ENCODE peak calls at places on chromosomes 3 and 15, in eight cellular contexts. K is LNCaP clone FGC, I is fibroblast of lung, R is AG09309, B is A549, S is tibial nerve, W is AG04450, G is GM10248. L is an unnamed sample.

GRCh38 chr15:40696228-40696627 is 1.3 kb downstream of the RAD51 start:
- DNase-seq in K (no peak), I (no peak), R (no peak), B (no peak), S (no peak), W (no peak), G (no peak), L (no peak)

GRCh38 chr15:58010983-58011382 is 54.5 kb downstream of the ALDH1A2 start:
- DNase-seq in K (no peak), I (peak; percentile 68), R (no peak), B (no peak), S (no peak), W (no peak), G (no peak), L (no peak)

GRCh38 chr3:107611775-107612469 is 89.2 kb downstream of the BBX start:
- DNase-seq in K (no peak), I (no peak), R (no peak), B (no peak), S (no peak), W (no peak), G (no peak), L (no peak)

GRCh38 chr3:197487911-197488391 is 67.8 kb downstream of the BDH1 start:
- DNase-seq in K (no peak), I (peak; percentile 82), R (peak; percentile 83), B (peak; percentile 79), S (peak; percentile 57), W (no peak), G (no peak), L (no peak)

GRCh38 chr3:57778499-57778898 is 22.4 kb downstream of the SLMAP start:
- DNase-seq in K (no peak), I (peak; percentile 15), R (no peak), B (no peak), S (no peak), W (no peak), G (no peak), L (no peak)

GRCh38 chr3:69306239-69307185 is 79.4 kb downstream of the FRMD4B start:
- DNase-seq in K (peak; percentile 43), I (peak; percentile 96), R (peak; percentile 78), B (peak; percentile 77), S (peak; percentile 75), W (peak; percentile 67), G (peak; percentile 68), L (no peak)

GRCh38 chr3:28295819-28296364 is 52.6 kb upstream of the ZCWPW2 start:
- DNase-seq in K (no peak), I (peak; percentile 18), R (no peak), B (no peak), S (no peak), W (no peak), G (no peak), L (no peak)

GRCh38 chr15:66472176-66472999 is 25.2 kb downstream of the SNAPC5 start:
- DNase-seq in K (no peak), I (peak; percentile 46), R (no peak), B (no peak), S (no peak), W (no peak), G (peak; percentile 81), L (no peak)

GRCh38 chr3:124267406-124267805 is 275.5 kb upstream of the ROPN1 start:
- DNase-seq in K (no peak), I (no peak), R (no peak), B (no peak), S (no peak), W (no peak), G (no peak), L (no peak)

GRCh38 chr3:12558706-12559105 is 1.8 kb downstream of the MKRN2 start:
- DNase-seq in K (no peak), I (no peak), R (no peak), B (no peak), S (no peak), W (no peak), G (no peak), L (no peak)

GRCh38 chr15:38860253-38860652 is 295.6 kb upstream of the RASGRP1 start:
- DNase-seq in K (no peak), I (no peak), R (no peak), B (no peak), S (peak; percentile 45), W (no peak), G (no peak), L (no peak)

GRCh38 chr3:152202976-152203626 is 65.6 kb upstream of the MBNL1 start:
- DNase-seq in K (no peak), I (peak; percentile 9), R (no peak), B (peak; percentile 5), S (no peak), W (no peak), G (no peak), L (no peak)

GRCh38 chr3:187734841-187735240 is 10.4 kb downstream of the BCL6 start:
- DNase-seq in K (no peak), I (peak; percentile 49), R (no peak), B (no peak), S (no peak), W (no peak), G (no peak), L (no peak)

GRCh38 chr15:65550681-65551098 is 20.4 kb downstream of the HACD3 start:
- DNase-seq in K (no peak), I (peak; percentile 70), R (no peak), B (no peak), S (no peak), W (peak; percentile 45), G (no peak), L (no peak)

GRCh38 chr3:170038434-170039110 is 777 bp downstream of the GPR160 start:
- DNase-seq in K (no peak), I (no peak), R (no peak), B (peak; percentile 8), S (no peak), W (no peak), G (peak; percentile 44), L (no peak)

GRCh38 chr15:78661001-78661400 is 20.0 kb upstream of the CHRNB4 start:
- DNase-seq in K (no peak), I (no peak), R (no peak), B (no peak), S (no peak), W (no peak), G (no peak), L (no peak)

GRCh38 chr3:66991478-66991877 is 6.6 kb upstream of the KBTBD8 start:
- DNase-seq in K (no peak), I (peak; percentile 93), R (peak; percentile 21), B (peak; percentile 17), S (no peak), W (peak; percentile 83), G (no peak), L (no peak)

GRCh38 chr15:86647810-86648440 is 568.3 kb downstream of the AGBL1 start:
- DNase-seq in K (no peak), I (no peak), R (no peak), B (no peak), S (no peak), W (no peak), G (no peak), L (no peak)

DNA sequence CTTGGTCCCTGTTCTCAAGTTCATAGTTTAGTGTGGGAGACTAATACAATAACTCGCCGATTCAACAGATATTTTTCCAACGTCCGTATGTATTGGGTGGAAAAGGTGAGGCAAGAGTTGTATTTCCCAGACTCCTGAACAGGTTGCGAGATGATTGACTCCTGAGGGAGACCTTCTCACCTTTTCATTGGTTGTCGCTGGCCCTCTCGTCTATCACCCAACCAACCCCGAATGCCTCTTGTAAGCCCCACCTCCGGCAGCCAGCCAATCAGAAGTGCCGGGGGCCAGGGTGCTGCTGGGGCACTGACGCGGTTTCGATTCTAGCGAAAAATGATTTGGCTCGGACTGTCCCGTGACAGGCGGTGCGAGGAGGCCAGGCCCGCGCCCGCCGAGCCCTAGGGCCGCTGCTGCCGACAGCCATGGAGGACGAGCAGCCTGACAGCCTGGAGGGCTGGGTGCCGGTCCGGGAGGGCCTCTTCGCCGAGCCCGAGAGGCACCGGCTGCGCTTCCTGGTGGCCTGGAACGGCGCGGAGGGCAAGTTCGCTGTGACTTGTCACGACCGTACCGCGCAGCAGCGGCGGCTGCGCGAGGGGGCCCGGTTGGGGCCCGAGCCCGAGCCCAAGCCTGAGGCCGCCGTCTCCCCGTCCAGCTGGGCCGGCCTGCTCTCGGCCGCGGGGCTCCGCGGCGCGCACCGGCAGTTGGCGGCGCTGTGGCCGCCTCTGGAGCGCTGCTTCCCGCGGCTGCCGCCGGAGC is at the start of gene WHAMM:
- DNase-seq in K (peak; percentile 99), I (peak; percentile 98), R (peak; percentile 95), B (peak; percentile 99), S (peak; percentile 100), W (peak; percentile 94), G (peak; percentile 93), L (peak; percentile 99)
- TF ChIP-seq CTCF in K (peak; percentile 34), I (no peak), R (no peak), B (peak; percentile 56), S (peak; percentile 54), W (peak; percentile 1), G (peak; percentile 48), L (peak; percentile 65)

GRCh38 chr3:128847631-128848370 is 31.6 kb upstream of the ACAD9 start:
- DNase-seq in K (no peak), I (no peak), R (no peak), B (no peak), S (no peak), W (no peak), G (peak; percentile 6), L (no peak)

GRCh38 chr3:128845695-128846491 is 33.5 kb upstream of the ACAD9 start:
- DNase-seq in K (no peak), I (peak; percentile 64), R (peak; percentile 2), B (peak; percentile 53), S (peak; percentile 73), W (no peak), G (peak; percentile 92), L (no peak)

GRCh38 chr3:128845119-128845518 is 34.3 kb upstream of the ACAD9 start:
- DNase-seq in K (no peak), I (no peak), R (no peak), B (no peak), S (no peak), W (no peak), G (peak; percentile 17), L (no peak)

GRCh38 chr3:128844502-128844901 is 34.9 kb upstream of the ACAD9 start:
- DNase-seq in K (no peak), I (no peak), R (no peak), B (no peak), S (no peak), W (no peak), G (peak; percentile 6), L (no peak)

GRCh38 chr3:128846501-128846900 is 32.9 kb upstream of the ACAD9 start:
- DNase-seq in K (no peak), I (no peak), R (no peak), B (no peak), S (no peak), W (no peak), G (no peak), L (no peak)
- TF ChIP-seq CTCF in K (no peak), I (no peak), R (no peak), B (no peak), S (no peak), W (no peak), G (no peak), L (no peak)

GRCh38 chr3:184249412-184250166 is at the start of gene EEF1AKMT4:
- DNase-seq in K (peak; percentile 97), I (peak; percentile 98), R (peak; percentile 93), B (peak; percentile 98), S (peak; percentile 92), W (peak; percentile 97), G (peak; percentile 95), L (peak; percentile 98)
- TF ChIP-seq CTCF in K (peak; percentile 65), I (peak; percentile 41), R (peak; percentile 60), B (peak; percentile 16), S (peak; percentile 60), W (peak; percentile 61), G (no peak), L (no peak)

DNA sequence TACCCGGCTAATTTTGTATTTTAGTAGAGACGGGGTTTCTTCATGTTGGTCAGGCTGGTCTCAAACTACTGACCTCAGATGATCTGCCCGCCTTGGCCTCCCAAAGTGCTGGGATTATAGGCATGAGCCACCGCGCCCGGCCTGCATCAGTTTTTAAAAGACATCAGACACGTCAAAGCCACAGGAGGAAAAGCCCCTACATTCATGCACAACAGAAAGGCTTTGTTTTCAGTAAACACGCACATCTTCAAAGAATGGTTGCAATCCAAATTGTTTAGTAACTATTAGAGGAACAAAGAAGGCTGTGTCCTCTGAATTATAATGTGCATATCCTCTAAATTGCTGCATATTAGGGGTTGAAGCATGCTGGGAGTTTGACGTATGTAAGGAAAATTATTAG is 53.3 kb downstream of the BTD start:
- DNase-seq in K (no peak), I (no peak), R (no peak), B (no peak), S (no peak), W (no peak), G (no peak), L (no peak)
- TF ChIP-seq CTCF in K (no peak), I (no peak), R (no peak), B (no peak), S (no peak), W (no peak), G (no peak), L (no peak)